ENCODE peak calls at places on chromosomes 13 and 19, in eight cellular contexts. A is stimulated activated CD4-positive, alpha-beta T cell treated with anti-CD3 and anti-CD28 coated beads, Interleukin-15, amount 100 ng/mL, for 24 hours; H is T-cell; Y is cardiac septum; E is T-helper 17 cell; C is kidney epithelial cell; Z is WTC11; W is SJSA1. K is an unnamed sample.

GRCh38 chr19:30236006-30236405 is 136.2 kb upstream of the ZNF536 start:
- DNase-seq in A (no peak), H (no peak), Y (no peak), E (no peak), C (no peak), Z (no peak), W (no peak), K (no peak)

GRCh38 chr19:42455621-42456081 is 12.9 kb upstream of the CXCL17 start:
- DNase-seq in A (no peak), H (no peak), Y (no peak), E (no peak), C (peak; percentile 41), Z (no peak), W (no peak), K (peak; percentile 18)

GRCh38 chr19:38666662-38667448 is 19.4 kb downstream of the ACTN4 start:
- DNase-seq in A (no peak), H (peak; percentile 39), Y (no peak), E (no peak), C (no peak), Z (no peak), W (peak; percentile 76), K (no peak)

GRCh38 chr13:73608731-73609485 is 525.3 kb downstream of the KLF12 start:
- DNase-seq in A (no peak), H (no peak), Y (no peak), E (no peak), C (no peak), Z (no peak), W (no peak), K (no peak)

GRCh38 chr19:7272856-7273578 is 21.2 kb downstream of the INSR start:
- DNase-seq in A (no peak), H (no peak), Y (no peak), E (no peak), C (no peak), Z (no peak), W (no peak), K (no peak)

GRCh38 chr13:67369895-67370660 is 139.9 kb upstream of the PCDH9 start:
- DNase-seq in A (no peak), H (no peak), Y (no peak), E (no peak), C (peak; percentile 63), Z (no peak), W (no peak), K (no peak)

GRCh38 chr19:10713317-10713716 is 4.6 kb upstream of the DNM2 start:
- DNase-seq in A (no peak), H (peak; percentile 40), Y (no peak), E (no peak), C (no peak), Z (no peak), W (no peak), K (no peak)

GRCh38 chr13:109256866-109257760 is 529.3 kb downstream of the IRS2 start:
- DNase-seq in A (no peak), H (no peak), Y (no peak), E (no peak), C (peak; percentile 97), Z (no peak), W (peak; percentile 100), K (no peak)

GRCh38 chr19:16017138-16017490 is 59.2 kb upstream of the TPM4 start:
- DNase-seq in A (no peak), H (no peak), Y (no peak), E (no peak), C (no peak), Z (no peak), W (no peak), K (no peak)

GRCh38 chr13:91280806-91281205 is 66.7 kb upstream of the MIR17HG start:
- DNase-seq in A (no peak), H (no peak), Y (no peak), E (no peak), C (no peak), Z (no peak), W (no peak), K (no peak)

GRCh38 chr13:109785141-109785891 is 1.1 kb downstream of the IRS2 start:
- DNase-seq in A (peak; percentile 55), H (peak; percentile 65), Y (no peak), E (peak; percentile 60), C (no peak), Z (peak; percentile 52), W (peak; percentile 96), K (no peak)

GRCh38 chr19:55640577-55641375 is at the start of gene ZNF580:
- DNase-seq in A (peak; percentile 82), H (peak; percentile 42), Y (no peak), E (peak; percentile 32), C (no peak), Z (peak; percentile 61), W (peak; percentile 78), K (no peak)

GRCh38 chr13:41213316-41213715 is 18.9 kb upstream of the KBTBD7 start:
- DNase-seq in A (no peak), H (no peak), Y (no peak), E (no peak), C (no peak), Z (no peak), W (no peak), K (no peak)

GRCh38 chr13:51269039-51269438 is 46.8 kb downstream of the FAM124A start:
- DNase-seq in A (no peak), H (no peak), Y (no peak), E (no peak), C (no peak), Z (no peak), W (peak; percentile 11), K (no peak)

GRCh38 chr19:51595776-51596175 is 24.7 kb downstream of the ZNF175 start:
- DNase-seq in A (no peak), H (no peak), Y (no peak), E (no peak), C (no peak), Z (no peak), W (no peak), K (no peak)

K was measured in mesenteric fat pad.